ENCODE peak calls at places on chromosome 9, in eight cellular contexts. P is spleen, D is HCT116, E is stomach, Q is breast epithelium, T is H1, Z is HepG2, Y is endothelial cell of umbilical vein. K is an unnamed sample.

GRCh38 chr9:134585021-134585561 is 56.5 kb upstream of the COL5A1 start:
- DNase-seq in P (no peak), D (no peak), E (no peak), Q (peak; percentile 11), T (peak; percentile 34), Z (no peak), Y (no peak), K (no peak)

GRCh38 chr9:104895572-104895971 is 32.4 kb downstream of the ABCA1 start:
- DNase-seq in P (no peak), D (no peak), E (no peak), Q (no peak), T (no peak), Z (no peak), Y (no peak), K (no peak)

GRCh38 chr9:110588296-110588695 is 8.8 kb upstream of the SVEP1 start:
- DNase-seq in P (no peak), D (no peak), E (no peak), Q (no peak), T (no peak), Z (no peak), Y (no peak), K (no peak)

GRCh38 chr9:76628155-76628554 is 136.1 kb upstream of the PCA3 start:
- DNase-seq in P (no peak), D (no peak), E (no peak), Q (no peak), T (no peak), Z (no peak), Y (no peak), K (no peak)

GRCh38 chr9:134226221-134226930 is 62.0 kb upstream of the RNU6ATAC start:
- DNase-seq in P (no peak), D (no peak), E (peak; percentile 37), Q (no peak), T (no peak), Z (peak; percentile 83), Y (no peak), K (no peak)

GRCh38 chr9:126304946-126305370 is 21.7 kb upstream of the MVB12B start:
- DNase-seq in P (no peak), D (no peak), E (no peak), Q (no peak), T (no peak), Z (no peak), Y (no peak), K (no peak)

GRCh38 chr9:71271602-71272001 is 150.2 kb upstream of the TRPM3 start:
- DNase-seq in P (no peak), D (no peak), E (no peak), Q (no peak), T (no peak), Z (no peak), Y (no peak), K (no peak)

GRCh38 chr9:78015242-78015641 is 16.4 kb downstream of the GNAQ start:
- DNase-seq in P (no peak), D (no peak), E (no peak), Q (no peak), T (no peak), Z (no peak), Y (no peak), K (no peak)

GRCh38 chr9:121309171-121309570 is 41.2 kb downstream of the GSN start:
- DNase-seq in P (peak; percentile 38), D (no peak), E (no peak), Q (no peak), T (no peak), Z (no peak), Y (no peak), K (no peak)

GRCh38 chr9:90964101-90965020 is 162.7 kb downstream of the SYK start:
- DNase-seq in P (peak; percentile 77), D (peak; percentile 10), E (peak; percentile 61), Q (no peak), T (peak; percentile 48), Z (peak; percentile 3), Y (peak; percentile 15), K (no peak)

GRCh38 chr9:33489070-33489469 is 15.3 kb upstream of the NOL6 start:
- DNase-seq in P (no peak), D (no peak), E (no peak), Q (no peak), T (no peak), Z (no peak), Y (no peak), K (no peak)

GRCh38 chr9:69985971-69986370 is 57.7 kb upstream of the MAMDC2 start:
- DNase-seq in P (no peak), D (no peak), E (no peak), Q (no peak), T (no peak), Z (no peak), Y (no peak), K (no peak)

GRCh38 chr9:134698111-134698510 is 56.5 kb downstream of the COL5A1 start:
- DNase-seq in P (no peak), D (no peak), E (no peak), Q (no peak), T (no peak), Z (no peak), Y (no peak), K (no peak)

GRCh38 chr9:105246656-105247162 is 2.3 kb downstream of the SLC44A1 start:
- DNase-seq in P (no peak), D (no peak), E (no peak), Q (no peak), T (no peak), Z (no peak), Y (no peak), K (no peak)

GRCh38 chr9:33818832-33819500 is 2.0 kb downstream of the UBE2R2 start:
- DNase-seq in P (no peak), D (no peak), E (no peak), Q (no peak), T (no peak), Z (no peak), Y (peak; percentile 40), K (no peak)

GRCh38 chr9:117415584-117415937 is 704 bp upstream of the ASTN2 start:
- DNase-seq in P (no peak), D (no peak), E (no peak), Q (no peak), T (peak; percentile 62), Z (no peak), Y (no peak), K (no peak)

GRCh38 chr9:86614871-86615849 is 260.9 kb upstream of the TUT7 start:
- DNase-seq in P (no peak), D (no peak), E (no peak), Q (peak; percentile 57), T (peak; percentile 58), Z (peak; percentile 37), Y (no peak), K (no peak)

GRCh38 chr9:88796947-88797346 is 194.3 kb upstream of the S1PR3 start:
- DNase-seq in P (no peak), D (no peak), E (no peak), Q (no peak), T (no peak), Z (no peak), Y (no peak), K (no peak)

GRCh38 chr9:135567311-135567710 is 5.8 kb downstream of the PAEP start:
- DNase-seq in P (peak; percentile 52), D (no peak), E (no peak), Q (no peak), T (no peak), Z (no peak), Y (no peak), K (peak; percentile 29)

GRCh38 chr9:26947736-26948135 is 694 bp upstream of the PLAA start:
- DNase-seq in P (peak; percentile 82), D (no peak), E (no peak), Q (no peak), T (no peak), Z (no peak), Y (no peak), K (no peak)

DNA sequence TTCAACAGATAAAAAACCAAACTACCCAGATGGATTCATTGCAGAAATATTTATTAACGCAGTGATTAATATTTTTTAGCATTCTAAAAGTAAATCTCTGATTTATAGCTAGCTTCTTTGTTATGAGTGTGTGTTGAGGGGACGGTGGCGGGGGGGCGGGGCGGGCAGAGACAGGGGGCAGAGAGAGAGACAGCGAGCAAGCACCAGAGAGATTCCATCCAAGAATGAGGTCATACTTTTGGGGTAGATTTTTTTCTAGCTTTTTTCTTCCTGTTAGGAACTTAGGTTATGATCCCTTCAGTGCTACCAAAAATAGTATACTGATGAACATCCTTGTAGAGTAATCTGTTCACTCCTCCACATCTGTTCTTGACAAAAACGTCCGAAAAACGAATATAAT is 500 bp upstream of the ZNF883 start:
- DNase-seq in P (no peak), D (no peak), E (no peak), Q (no peak), T (no peak), Z (no peak), Y (no peak), K (no peak)
- H3K4me3 ChIP-seq in P (no peak overlapping the region), D (no peak overlapping the region), E (peak overlapping the region; percentile 27), Q (peak overlapping the region; percentile 69), T (peak overlapping the region; percentile 73), Z (peak overlapping the region; percentile 69), Y (no peak overlapping the region), K (peak overlapping the region; percentile 24)

DNA sequence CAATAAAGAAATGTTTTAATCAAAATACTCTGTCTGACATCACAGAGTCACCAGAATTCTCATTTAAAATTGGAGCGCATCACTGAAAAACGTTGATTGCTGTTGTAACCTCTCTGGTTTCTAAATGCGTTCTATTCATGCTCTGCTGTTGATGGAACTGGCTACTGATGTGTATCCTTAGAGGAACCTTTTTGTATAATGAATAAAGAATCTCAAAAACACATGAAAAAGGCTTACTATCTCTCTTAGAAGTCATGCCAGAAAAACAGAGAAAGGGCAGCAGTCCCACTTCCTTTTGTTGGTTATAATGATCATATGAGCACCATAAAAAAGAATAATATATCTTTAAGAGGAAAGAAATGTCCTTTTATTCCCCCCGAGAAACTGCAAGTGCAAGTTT is 615.5 kb downstream of the TLE1 start:
- DNase-seq in P (no peak), D (no peak), E (no peak), Q (no peak), T (no peak), Z (no peak), Y (no peak), K (no peak)
- TF ChIP-seq POLR2A in P (no peak), D (no peak), E (no peak), Q (no peak), T (no peak), Z (no peak), Y (no peak), K (no peak)

DNA sequence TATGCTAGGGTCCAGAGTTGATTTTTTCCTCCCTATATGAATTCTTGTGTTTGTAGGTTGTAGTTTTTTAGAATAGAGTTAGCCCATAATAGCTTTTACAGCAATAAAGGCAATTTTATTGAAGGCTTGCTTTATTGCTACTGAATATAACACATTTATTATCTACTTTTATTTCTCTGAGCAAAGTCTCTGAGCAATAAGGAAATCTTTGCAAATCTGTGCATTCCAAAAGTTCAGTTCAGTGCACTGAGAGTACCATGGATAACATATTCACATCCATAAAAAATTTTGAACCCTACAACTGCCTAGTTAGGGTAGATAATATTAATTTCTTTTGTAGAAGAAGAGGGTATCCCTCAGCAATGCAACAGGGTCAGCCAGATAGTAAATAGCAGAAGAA is 357.8 kb upstream of the PCSK5 start:
- DNase-seq in P (no peak), D (no peak), E (no peak), Q (no peak), T (no peak), Z (no peak), Y (no peak), K (no peak)
- TF ChIP-seq POLR2AphosphoS5 in P (no peak), D (no peak), E (no peak), Q (no peak), T (no peak), Z (no peak), Y (no peak), K (no peak)

DNA sequence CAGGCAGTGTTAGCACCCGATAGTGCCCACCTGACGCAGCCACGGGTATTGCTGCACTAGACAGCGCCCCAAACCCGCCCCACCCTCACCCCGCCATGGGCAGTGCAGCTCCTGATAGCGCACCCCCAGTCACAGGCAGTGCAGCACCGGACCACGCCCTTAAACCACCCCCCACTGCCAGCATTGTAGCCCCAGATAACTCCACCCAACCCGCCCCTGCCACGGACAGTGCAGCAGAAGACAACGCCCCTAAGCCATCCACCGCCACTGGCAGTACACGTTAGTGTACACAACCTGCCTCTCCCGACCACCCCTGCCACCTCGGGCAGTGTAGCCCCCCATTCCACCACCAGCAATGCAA is 825 bp upstream of the PCAT7 start:
- DNase-seq in P (no peak), D (no peak), E (no peak), Q (no peak), T (no peak), Z (no peak), Y (no peak), K (no peak)
- H3K4me3 ChIP-seq in P (no peak overlapping the region), D (peak overlapping the region; percentile 80), E (peak overlapping the region; percentile 33), Q (peak overlapping the region; percentile 16), T (peak overlapping the region; percentile 90), Z (peak overlapping the region; percentile 79), Y (no peak overlapping the region), K (no peak overlapping the region)